ENCODE peak calls at places on chromosomes 11 and 22, in seven cellular contexts. A is naive thymus-derived CD8-positive, alpha-beta T cell; K is stimulated activated effector memory CD8-positive, alpha-beta T cell treated with anti-CD3 and anti-CD28 coated beads, Interleukin-12 subunit alpha, Interleukin-12 subunit beta, amount 100 ng/mL, for 72 hours; Q is occipital lobe; G is NCI-H2107; H is stimulated activated naive CD4-positive, alpha-beta T cell; J is NCI-H187. W is an unnamed sample.

GRCh38 chr11:50073113-50074105 is 40.7 kb downstream of the OR4C45 start:
- DNase-seq in A (no peak), J (no peak), G (no peak), Q (no peak), H (no peak), K (no peak), W (no peak)

GRCh38 chr11:65892661-65893317 is 2.3 kb downstream of the CCDC85B start:
- DNase-seq in G (no peak), A (no peak), Q (no peak), K (no peak), J (no peak), H (no peak), W (no peak)

GRCh38 chr11:74196781-74197486 is 25.8 kb downstream of the PPME1 start:
- DNase-seq in G (no peak), K (no peak), A (no peak), J (no peak), Q (no peak), H (no peak), W (no peak)

GRCh38 chr22:20226077-20226716 is 41.9 kb downstream of the RTN4R start:
- DNase-seq in K (no peak), A (no peak), G (no peak), J (no peak), H (no peak), Q (no peak), W (no peak)

GRCh38 chr11:60594998-60595637 is 79.9 kb downstream of the MS4A13 start:
- DNase-seq in J (no peak), A (no peak), K (no peak), G (no peak), Q (no peak), H (no peak), W (no peak)

GRCh38 chr22:38982008-38982927 is at the start of gene APOBEC3B:
- DNase-seq in J (no peak), G (no peak), A (peak; percentile 76), K (peak; percentile 87), H (no peak), Q (peak; percentile 12), W (peak; percentile 70)

GRCh38 chr22:44913198-44913983 is 96.4 kb downstream of the PHF21B start:
- DNase-seq in H (no peak), G (no peak), A (peak; percentile 35), J (no peak), K (no peak), Q (no peak), W (no peak)

GRCh38 chr11:19216709-19217374 is 15.1 kb upstream of the CSRP3 start:
- DNase-seq in G (no peak), Q (no peak), H (no peak), K (no peak), J (no peak), A (no peak), W (no peak)

GRCh38 chr11:74185695-74186094 is 14.6 kb downstream of the PPME1 start:
- DNase-seq in G (no peak), J (peak; percentile 13), A (no peak), H (no peak), Q (no peak), K (no peak), W (no peak)

GRCh38 chr11:33515347-33515746 is 185.3 kb downstream of the C11orf91 start:
- DNase-seq in H (no peak), G (no peak), K (no peak), J (no peak), A (no peak), Q (peak; percentile 43), W (peak; percentile 49)

GRCh38 chr11:113113801-113114451 is 152.7 kb downstream of the NCAM1 start:
- DNase-seq in G (no peak), J (no peak), A (no peak), H (no peak), Q (no peak), K (no peak), W (no peak)

GRCh38 chr11:65102142-65103095 is 6.4 kb downstream of the VPS51 start:
- DNase-seq in H (no peak), J (no peak), G (no peak), K (no peak), A (no peak), Q (no peak), W (no peak)

GRCh38 chr22:49936973-49937757 is 18.7 kb downstream of the CRELD2 start:
- DNase-seq in H (no peak), A (no peak), G (no peak), K (no peak), J (no peak), Q (peak; percentile 42), W (no peak)

GRCh38 chr11:3990406-3990805 is 104.2 kb upstream of the RRM1 start:
- DNase-seq in A (no peak), J (no peak), G (no peak), H (no peak), K (no peak), Q (no peak), W (no peak)

GRCh38 chr11:82041764-82042163 is 691.9 kb downstream of the FAM181B start:
- DNase-seq in K (no peak), A (no peak), J (no peak), G (no peak), Q (no peak), H (no peak), W (no peak)

GRCh38 chr11:70578831-70579230 is 180.5 kb downstream of the CTTN start:
- DNase-seq in J (no peak), G (no peak), Q (no peak), H (no peak), K (no peak), A (no peak), W (no peak)

GRCh38 chr22:49962751-49963646 is 2.4 kb downstream of the PIM3 start:
- DNase-seq in G (no peak), H (no peak), K (no peak), Q (no peak), J (no peak), A (peak; percentile 64), W (no peak)

GRCh38 chr11:13850256-13851010 is 112.1 kb upstream of the SPON1 start:
- DNase-seq in J (no peak), Q (no peak), G (no peak), A (no peak), H (no peak), K (no peak), W (no peak)

GRCh38 chr22:29755889-29756288 is 10.9 kb downstream of the ZMAT5 start:
- DNase-seq in H (no peak), J (no peak), G (no peak), K (no peak), Q (no peak), A (no peak), W (no peak)

GRCh38 chr11:3995307-3995706 is 99.3 kb upstream of the RRM1 start:
- DNase-seq in G (no peak), J (no peak), H (no peak), Q (no peak), A (no peak), K (no peak), W (no peak)

GRCh38 chr11:17386331-17387084 is 2.0 kb downstream of the KCNJ11 start:
- DNase-seq in Q (peak; percentile 66), A (no peak), J (peak; percentile 62), K (peak; percentile 70), H (no peak), G (peak; percentile 60), W (no peak)

GRCh38 chr11:111427471-111427912 is 48.4 kb upstream of the POU2AF1 start:
- DNase-seq in A (no peak), K (no peak), J (no peak), Q (no peak), H (no peak), G (peak; percentile 34), W (no peak)

GRCh38 chr11:48170840-48171233 is 45.8 kb upstream of the OR4B1 start:
- DNase-seq in H (no peak), K (no peak), A (no peak), G (no peak), J (no peak), Q (no peak), W (peak; percentile 25)

GRCh38 chr11:133545199-133545709 is 13.0 kb upstream of the OPCML start:
- DNase-seq in Q (no peak), G (no peak), A (no peak), H (no peak), K (no peak), J (no peak), W (no peak)

GRCh38 chr11:28951191-28951590 is 843.0 kb downstream of the METTL15 start:
- DNase-seq in Q (no peak), H (no peak), J (no peak), K (no peak), G (no peak), A (no peak), W (no peak)

GRCh38 chr11:91970604-91971003 is 254.0 kb upstream of the FAT3 start:
- DNase-seq in J (no peak), A (no peak), H (no peak), K (no peak), Q (no peak), G (no peak), W (no peak)

GRCh38 chr11:81987829-81988472 is 745.7 kb downstream of the FAM181B start:
- DNase-seq in K (no peak), G (no peak), A (no peak), H (no peak), J (no peak), Q (no peak), W (no peak)

GRCh38 chr22:17918840-17919239 is 105.5 kb downstream of the MICAL3 start:
- DNase-seq in H (no peak), G (no peak), Q (no peak), J (no peak), K (no peak), A (no peak), W (peak; percentile 23)

GRCh38 chr11:45798793-45799441 is 6.0 kb upstream of the SLC35C1 start:
- DNase-seq in Q (no peak), H (no peak), J (no peak), G (no peak), K (no peak), A (no peak), W (no peak)